ENCODE peak calls at places on chromosomes 2 and 18, in eight cellular contexts. K is fibroblast of lung; C is SJSA1; P is upper lobe of left lung; B is aorta; V is OCI-LY7; N is GM23248; F is CD4-positive, CD25-positive, alpha-beta regulatory T cell. Q is an unnamed sample.

GRCh38 chr2:140596447-140596846 is 1534.4 kb downstream of the LRP1B start:
- DNase-seq in K (no peak), C (no peak), P (no peak), B (no peak), V (no peak), N (no peak), F (no peak), Q (no peak)

GRCh38 chr2:56571074-56571473 is 387.3 kb downstream of the CCDC85A start:
- DNase-seq in K (no peak), C (no peak), P (no peak), B (no peak), V (no peak), N (no peak), F (no peak), Q (no peak)

GRCh38 chr2:136874258-136874657 is 108.9 kb downstream of the THSD7B start:
- DNase-seq in K (no peak), C (no peak), P (no peak), B (no peak), V (peak; percentile 25), N (peak; percentile 47), F (no peak), Q (no peak)

GRCh38 chr2:187964742-187965141 is 326.9 kb upstream of the GULP1 start:
- DNase-seq in K (peak; percentile 17), C (no peak), P (no peak), B (no peak), V (no peak), N (peak; percentile 76), F (no peak), Q (no peak)

GRCh38 chr2:237901932-237902846 is 42.8 kb downstream of the RAMP1 start:
- DNase-seq in K (no peak), C (no peak), P (no peak), B (peak; percentile 45), V (peak; percentile 23), N (peak; percentile 12), F (peak; percentile 49), Q (no peak)

GRCh38 chr18:31102941-31103340 is 720 bp upstream of the DSC2 start:
- DNase-seq in K (no peak), C (no peak), P (no peak), B (no peak), V (no peak), N (no peak), F (no peak), Q (no peak)

GRCh38 chr2:239724194-239724849 is 300.8 kb downstream of the NDUFA10 start:
- DNase-seq in K (no peak), C (no peak), P (no peak), B (peak; percentile 48), V (no peak), N (no peak), F (no peak), Q (no peak)

GRCh38 chr2:95292623-95293260 is 4.4 kb upstream of the KCNIP3 start:
- DNase-seq in K (no peak), C (no peak), P (no peak), B (no peak), V (no peak), N (peak; percentile 54), F (no peak), Q (no peak)

GRCh38 chr2:70381235-70381634 is 79.4 kb upstream of the FAM136A start:
- DNase-seq in K (no peak), C (no peak), P (no peak), B (no peak), V (no peak), N (peak; percentile 60), F (no peak), Q (no peak)

GRCh38 chr2:235050992-235051351 is 99.2 kb downstream of the SH3BP4 start:
- DNase-seq in K (peak; percentile 93), C (peak; percentile 99), P (peak; percentile 91), B (peak; percentile 92), V (peak; percentile 27), N (peak; percentile 98), F (no peak), Q (no peak)

DNA sequence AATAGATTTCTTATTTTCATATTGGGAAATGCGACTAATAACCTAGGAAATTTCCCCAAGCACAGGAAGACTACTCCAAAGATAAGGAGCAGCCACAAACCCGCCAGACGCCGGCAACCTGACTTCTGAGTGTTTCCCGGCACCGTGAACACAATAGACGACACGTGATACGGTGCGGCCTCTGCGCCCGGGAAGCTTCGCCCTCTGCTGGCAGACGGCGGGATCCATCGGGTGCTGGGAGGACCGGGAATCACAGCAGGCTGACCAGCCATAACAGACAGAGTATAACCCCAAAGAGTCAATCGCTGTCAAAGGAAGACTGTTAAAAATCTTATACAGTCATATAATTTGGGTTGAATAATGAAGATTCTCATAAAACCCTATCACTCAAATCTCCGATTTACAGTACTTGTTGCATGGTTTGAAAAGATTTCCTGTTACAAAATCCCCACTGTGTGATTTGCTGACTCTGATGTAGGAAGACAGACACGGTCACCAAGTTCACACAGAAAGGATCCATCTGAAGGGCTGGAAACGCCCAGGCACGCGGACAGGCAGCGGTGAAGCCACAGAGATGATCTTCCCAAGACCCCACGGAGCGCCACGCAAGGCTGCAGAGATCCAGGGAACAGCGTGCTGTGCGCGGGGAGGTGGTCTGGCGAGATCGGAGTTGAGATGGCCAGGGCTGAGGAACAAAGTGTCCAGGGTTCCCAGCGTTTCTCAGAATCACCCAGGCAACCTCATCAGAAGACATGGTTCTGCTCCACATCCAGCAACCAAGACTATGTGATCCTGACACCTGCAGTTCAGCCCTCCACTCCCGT is 73.8 kb downstream of the EIPR1 start:
- DNase-seq in K (peak; percentile 78), C (peak; percentile 53), P (peak; percentile 92), B (peak; percentile 89), V (peak; percentile 54), N (peak; percentile 92), F (peak; percentile 67), Q (peak; percentile 71)
- H3K4me3 ChIP-seq in K (peak overlapping the region; percentile 22), C (no peak overlapping the region), P (peak overlapping the region; percentile 23), B (no peak overlapping the region), V (no peak overlapping the region), N (peak overlapping the region; percentile 57), F (peak overlapping the region; percentile 32), Q (no peak overlapping the region)

DNA sequence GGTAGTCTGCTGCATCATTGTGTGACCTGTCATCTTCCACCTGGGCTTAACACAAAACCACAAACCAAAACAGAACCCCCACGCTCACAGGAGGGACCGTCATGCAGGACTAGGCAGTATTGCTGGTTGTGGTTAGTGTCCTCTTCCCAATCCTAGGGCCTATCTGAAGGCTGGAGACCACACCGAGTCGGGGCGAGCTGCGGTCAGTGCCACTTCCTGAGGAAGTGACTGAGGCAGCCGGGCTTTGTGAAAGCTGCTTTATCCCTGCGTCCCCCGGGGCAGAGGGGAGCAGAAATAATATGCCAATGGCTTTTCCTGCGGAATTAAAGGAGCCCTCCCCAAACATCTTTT is 22.9 kb downstream of the ZNF532 start:
- DNase-seq in K (no peak), C (peak; percentile 97), P (peak; percentile 77), B (peak; percentile 90), V (peak; percentile 57), N (no peak), F (peak; percentile 25), Q (peak; percentile 67)
- H3K4me3 ChIP-seq in K (no peak overlapping the region), C (no peak overlapping the region), P (no peak overlapping the region), B (no peak overlapping the region), V (peak overlapping the region; percentile 43), N (no peak overlapping the region), F (no peak overlapping the region), Q (no peak overlapping the region)

GRCh38 chr18:76450912-76451421 is 44.1 kb downstream of the ZNF516 start:
- DNase-seq in K (peak; percentile 79), C (peak; percentile 79), P (peak; percentile 51), B (peak; percentile 74), V (no peak), N (peak; percentile 77), F (peak; percentile 11), Q (peak; percentile 48)

GRCh38 chr18:76451475-76452331 is 43.3 kb downstream of the ZNF516 start:
- DNase-seq in K (no peak), C (peak; percentile 58), P (peak; percentile 21), B (peak; percentile 30), V (no peak), N (peak; percentile 66), F (no peak), Q (no peak)

GRCh38 chr18:76449110-76449453 is 46.0 kb downstream of the ZNF516 start:
- DNase-seq in K (no peak), C (no peak), P (no peak), B (peak; percentile 31), V (no peak), N (no peak), F (no peak), Q (no peak)

GRCh38 chr18:76452357-76452756 is 42.7 kb downstream of the ZNF516 start:
- DNase-seq in K (peak; percentile 65), C (peak; percentile 54), P (peak; percentile 20), B (no peak), V (no peak), N (peak; percentile 64), F (no peak), Q (no peak)

GRCh38 chr18:76450452-76450851 is 44.6 kb downstream of the ZNF516 start:
- DNase-seq in K (peak; percentile 59), C (no peak), P (peak; percentile 21), B (peak; percentile 31), V (no peak), N (peak; percentile 68), F (no peak), Q (no peak)
- H3K4me3 ChIP-seq in K (peak overlapping the region; percentile 40), C (peak overlapping the region; percentile 39), P (peak overlapping the region; percentile 69), B (peak overlapping the region; percentile 66), V (no peak overlapping the region), N (peak overlapping the region; percentile 71), F (peak overlapping the region; percentile 69), Q (peak overlapping the region; percentile 67)

GRCh38 chr2:178448968-178449661 is 1.9 kb downstream of the PRKRA start:
- DNase-seq in K (no peak), C (no peak), P (no peak), B (no peak), V (peak; percentile 12), N (no peak), F (peak; percentile 6), Q (peak; percentile 12)
- H3K4me3 ChIP-seq in K (no peak overlapping the region), C (no peak overlapping the region), P (peak overlapping the region; percentile 70), B (peak overlapping the region; percentile 55), V (peak overlapping the region; percentile 82), N (peak overlapping the region; percentile 89), F (peak overlapping the region; percentile 88), Q (peak overlapping the region; percentile 91)

Q was measured in GM06990.